ENCODE peak calls at places on chromosomes 12 and 14, in six cellular contexts. V is astrocyte of the spinal cord; T is CD8-positive, alpha-beta memory T cell; M is hypothalamus; Q is GM13977; G is caudate nucleus. O is an unnamed sample.

GRCh38 chr12:75528272-75528671 is 16.9 kb upstream of the KRR1 start:
- DNase-seq in Q (no peak), M (no peak), V (no peak), G (peak; percentile 30), T (no peak), O (no peak)

GRCh38 chr14:79062226-79062625 is 892.1 kb downstream of the NRXN3 start:
- DNase-seq in T (no peak), G (no peak), M (no peak), V (no peak), Q (no peak), O (no peak)

GRCh38 chr12:13135336-13136178 is 32.1 kb upstream of the GSG1 start:
- DNase-seq in Q (no peak), M (peak; percentile 52), T (no peak), G (peak; percentile 29), V (peak; percentile 90), O (peak; percentile 60)

GRCh38 chr12:59649203-59649602 is 53.4 kb downstream of the SLC16A7 start:
- DNase-seq in M (no peak), T (no peak), V (no peak), Q (no peak), G (no peak), O (no peak)

GRCh38 chr12:3810016-3810370 is 57.1 kb upstream of the CRACR2A start:
- DNase-seq in T (no peak), M (no peak), G (no peak), V (no peak), Q (no peak), O (no peak)

GRCh38 chr12:28296287-28296686 is 106.0 kb downstream of the CCDC91 start:
- DNase-seq in M (no peak), Q (no peak), G (no peak), V (no peak), T (no peak), O (no peak)

GRCh38 chr12:48765753-48766162 is 23.1 kb downstream of the ADCY6 start:
- DNase-seq in G (no peak), Q (no peak), M (peak; percentile 5), T (no peak), V (no peak), O (no peak)

GRCh38 chr14:100747736-100748135 is 21.0 kb downstream of the DLK1 start:
- DNase-seq in G (no peak), T (no peak), Q (no peak), M (no peak), V (no peak), O (no peak)

GRCh38 chr12:59736786-59737185 is 141.0 kb downstream of the SLC16A7 start:
- DNase-seq in Q (no peak), V (peak; percentile 73), G (no peak), T (no peak), M (no peak), O (no peak)

GRCh38 chr14:28577711-28578131 is 188.9 kb upstream of the FOXG1 start:
- DNase-seq in Q (no peak), M (no peak), G (no peak), T (no peak), V (peak; percentile 92), O (no peak)

GRCh38 chr14:54685286-54685845 is 118.4 kb downstream of the SAMD4A start:
- DNase-seq in T (no peak), M (no peak), Q (no peak), V (peak; percentile 70), G (no peak), O (no peak)

GRCh38 chr12:52914722-52915121 is 9.8 kb upstream of the KRT8 start:
- DNase-seq in M (no peak), Q (no peak), T (no peak), G (no peak), V (no peak), O (no peak)

GRCh38 chr12:57864382-57864781 is 17.9 kb upstream of the CTDSP2 start:
- DNase-seq in Q (no peak), G (no peak), M (no peak), V (no peak), T (no peak), O (no peak)

GRCh38 chr12:34597548-34598351 is 575.5 kb downstream of the ALG10 start:
- DNase-seq in M (no peak), Q (peak; percentile 0), G (no peak), T (no peak), V (no peak), O (peak; percentile 9)

GRCh38 chr12:115873416-115874082 is 403.9 kb downstream of the MED13L start:
- DNase-seq in M (no peak), Q (no peak), G (no peak), V (no peak), T (no peak), O (no peak)

GRCh38 chr12:24728366-24728765 is 220.5 kb downstream of the BCAT1 start:
- DNase-seq in Q (peak; percentile 15), M (no peak), T (no peak), G (peak; percentile 6), V (peak; percentile 57), O (no peak)

GRCh38 chr12:15444523-15444922 is 122.2 kb downstream of the PTPRO start:
- DNase-seq in G (no peak), V (no peak), T (no peak), Q (no peak), M (no peak), O (no peak)

GRCh38 chr12:74499192-74499591 is 38.4 kb upstream of the ATXN7L3B start:
- DNase-seq in Q (no peak), G (no peak), T (no peak), M (no peak), V (no peak), O (no peak)

GRCh38 chr14:66507181-66507721 is 696 bp upstream of the GPHN start:
- DNase-seq in Q (no peak), G (no peak), V (no peak), M (no peak), T (no peak), O (no peak)

GRCh38 chr14:101731187-101732080 is 30.1 kb upstream of the PPP2R5C start:
- DNase-seq in V (peak; percentile 83), Q (peak; percentile 73), M (no peak), G (peak; percentile 69), T (peak; percentile 75), O (peak; percentile 79)

GRCh38 chr14:43479751-43480150 is 1027.3 kb downstream of the FSCB start:
- DNase-seq in Q (no peak), T (no peak), V (no peak), M (no peak), G (no peak), O (no peak)

GRCh38 chr14:78254911-78255431 is 84.8 kb downstream of the NRXN3 start:
- DNase-seq in G (no peak), T (no peak), M (no peak), V (peak; percentile 80), Q (no peak), O (peak; percentile 27)

GRCh38 chr12:130508847-130509246 is 171.2 kb downstream of the PIWIL1 start:
- DNase-seq in M (no peak), Q (no peak), T (no peak), G (no peak), V (no peak), O (no peak)

O was measured in pancreas.